ENCODE peak calls at places on chromosomes 2 and 18, in four cellular contexts. N is tibial nerve, Q is NCI-H1105, X is thyroid gland. D is an unnamed sample.

GRCh38 chr18:2905802-2906521 is 59.2 kb downstream of the EMILIN2 start:
- DNase-seq in Q (no peak), X (peak), N (peak), D (no peak)

GRCh38 chr2:150478206-150478974 is 9.1 kb downstream of the RND3 start:
- DNase-seq in Q (no peak), X (peak), N (no peak), D (peak)

GRCh38 chr2:152443771-152444170 is 108.8 kb downstream of the FMNL2 start:
- DNase-seq in X (no peak), Q (no peak), N (no peak), D (no peak)

GRCh38 chr2:170660406-170660805 is 54.7 kb upstream of the SP5 start:
- DNase-seq in X (no peak), Q (peak), N (peak), D (no peak)

GRCh38 chr2:204972606-204973336 is 427.5 kb downstream of the PARD3B start:
- DNase-seq in X (no peak), N (no peak), Q (no peak), D (no peak)

GRCh38 chr2:141630531-141630930 is 500.3 kb downstream of the LRP1B start:
- DNase-seq in Q (no peak), N (no peak), X (no peak), D (no peak)

GRCh38 chr2:198890490-198890889 is 567.2 kb downstream of the SATB2 start:
- DNase-seq in X (no peak), Q (no peak), N (no peak), D (no peak)

GRCh38 chr2:127254386-127254981 is 34.4 kb upstream of the CYP27C1 start:
- DNase-seq in X (no peak), N (no peak), Q (no peak), D (no peak)

GRCh38 chr18:13688191-13689136 is 37.9 kb downstream of the FAM210A start:
- DNase-seq in N (no peak), X (no peak), Q (no peak), D (no peak)

GRCh38 chr18:9766076-9766481 is 58.0 kb downstream of the RAB31 start:
- DNase-seq in N (no peak), Q (no peak), X (no peak), D (no peak)

GRCh38 chr2:101251844-101252407 is 760 bp upstream of the CNOT11 start:
- DNase-seq in X (peak), N (no peak), Q (peak), D (peak)

GRCh38 chr2:174846218-174846617 is 81.9 kb upstream of the CHRNA1 start:
- DNase-seq in X (no peak), Q (no peak), N (no peak), D (no peak)

GRCh38 chr2:23073681-23074080 is 311.3 kb upstream of the KLHL29 start:
- DNase-seq in Q (no peak), N (no peak), X (no peak), D (no peak)

GRCh38 chr18:22102948-22103663 is 66.3 kb upstream of the GATA6 start:
- DNase-seq in N (peak), X (no peak), Q (no peak), D (no peak)

GRCh38 chr2:40346535-40347354 is 105.1 kb downstream of the SLC8A1 start:
- DNase-seq in X (no peak), Q (no peak), N (peak), D (no peak)

GRCh38 chr2:17043173-17043572 is 377.5 kb upstream of the CYRIA start:
- DNase-seq in Q (no peak), N (no peak), X (no peak), D (no peak)

D was measured in prostate gland.